ENCODE peak calls at places on chromosomes 16 and 17, in ten cellular contexts. F, W, D, C, L, V, P, T, Q and Z are unnamed samples.

GRCh38 chr17:32529604-32530003 is 42.8 kb downstream of the CDK5R1 start:
- DNase-seq in V (no peak), Q (no peak), D (no peak), C (peak; percentile 12), W (no peak), L (no peak), F (no peak), T (no peak), P (no peak), Z (no peak)

GRCh38 chr16:68481636-68482035 is 33.3 kb upstream of the SMPD3 start:
- DNase-seq in F (no peak), L (no peak), V (no peak), Q (no peak), D (no peak), T (no peak), W (no peak), P (no peak), C (no peak), Z (no peak)

GRCh38 chr17:77222356-77222755 is 81.6 kb downstream of the SEC14L1 start:
- DNase-seq in W (no peak), Q (no peak), V (no peak), T (no peak), D (no peak), F (no peak), L (no peak), C (no peak), P (no peak), Z (no peak)

GRCh38 chr17:53032861-53033271 is 789.9 kb upstream of the KIF2B start:
- DNase-seq in P (peak; percentile 35), F (peak; percentile 34), Q (no peak), D (no peak), T (peak; percentile 65), L (no peak), W (peak; percentile 64), C (no peak), V (no peak), Z (peak; percentile 47)

GRCh38 chr16:66953462-66954096 is 7.5 kb upstream of the CES3 start:
- DNase-seq in D (no peak), L (no peak), Q (no peak), T (no peak), W (peak; percentile 88), V (no peak), F (no peak), P (peak; percentile 80), C (no peak), Z (no peak)

GRCh38 chr16:49688298-49688697 is 167.6 kb downstream of the ZNF423 start:
- DNase-seq in D (no peak), V (no peak), F (no peak), L (no peak), P (no peak), C (no peak), W (no peak), T (no peak), Q (no peak), Z (no peak)

GRCh38 chr17:16407911-16408588 is 7.3 kb upstream of the TRPV2 start:
- DNase-seq in T (peak; percentile 22), Q (no peak), V (no peak), W (peak; percentile 64), F (peak; percentile 70), D (no peak), C (peak; percentile 57), L (no peak), P (peak; percentile 35), Z (no peak)

GRCh38 chr17:37280841-37281240 is 94.9 kb upstream of the C17orf78 start:
- DNase-seq in P (no peak), D (no peak), T (no peak), C (no peak), L (no peak), Q (no peak), F (no peak), V (no peak), W (no peak), Z (no peak)

GRCh38 chr16:3960049-3960809 is 79.7 kb upstream of the CREBBP start:
- DNase-seq in P (no peak), L (no peak), Q (no peak), W (peak; percentile 32), T (peak; percentile 50), D (no peak), V (no peak), C (peak; percentile 46), F (no peak), Z (no peak)

GRCh38 chr17:51165680-51166197 is 472 bp upstream of the NME2 start:
- DNase-seq in T (no peak), L (peak; percentile 11), C (peak; percentile 38), Q (peak; percentile 4), F (no peak), D (no peak), V (no peak), P (no peak), W (peak; percentile 42), Z (peak; percentile 86)